ENCODE peak calls at places on chromosomes 1 and 21, in ten cellular contexts. One of them, this sample, is unnamed.

GRCh38 chr1:205262706-205263105 is 35.0 kb downstream of the TMCC2 start:
- DNase-seq in GM23338: no peak
- DNase-seq in fibroblast of lung: peak; percentile 60
- DNase-seq in AG04450: no peak
- DNase-seq in tibial artery: no peak
- DNase-seq in pancreas: no peak
- DNase-seq in stomach: no peak
- DNase-seq in heart left ventricle: no peak
- DNase-seq in upper lobe of right lung: no peak
- DNase-seq in A549: no peak
- DNase-seq in this sample: no peak

GRCh38 chr1:203158967-203159665 is 16.5 kb downstream of the MYBPH start:
- DNase-seq in GM23338: no peak
- DNase-seq in fibroblast of lung: no peak
- DNase-seq in AG04450: no peak
- DNase-seq in tibial artery: no peak
- DNase-seq in pancreas: no peak
- DNase-seq in stomach: no peak
- DNase-seq in heart left ventricle: no peak
- DNase-seq in upper lobe of right lung: no peak
- DNase-seq in A549: no peak
- DNase-seq in this sample: no peak

GRCh38 chr1:159177273-159177907 is 6.0 kb downstream of the CADM3 start:
- DNase-seq in GM23338: peak; percentile 94
- DNase-seq in fibroblast of lung: peak; percentile 64
- DNase-seq in AG04450: peak; percentile 16
- DNase-seq in tibial artery: no peak
- DNase-seq in pancreas: no peak
- DNase-seq in stomach: peak; percentile 41
- DNase-seq in heart left ventricle: no peak
- DNase-seq in upper lobe of right lung: no peak
- DNase-seq in A549: peak; percentile 60
- DNase-seq in this sample: no peak

GRCh38 chr1:22351757-22352080 is 99.9 kb upstream of the ZBTB40 start:
- DNase-seq in GM23338: peak; percentile 43
- DNase-seq in fibroblast of lung: no peak
- DNase-seq in AG04450: no peak
- DNase-seq in tibial artery: no peak
- DNase-seq in pancreas: no peak
- DNase-seq in stomach: no peak
- DNase-seq in heart left ventricle: no peak
- DNase-seq in upper lobe of right lung: no peak
- DNase-seq in A549: no peak
- DNase-seq in this sample: no peak

GRCh38 chr1:92907949-92908684 is 53.1 kb downstream of the DIPK1A start:
- DNase-seq in GM23338: no peak
- DNase-seq in fibroblast of lung: peak; percentile 47
- DNase-seq in AG04450: no peak
- DNase-seq in tibial artery: no peak
- DNase-seq in pancreas: no peak
- DNase-seq in stomach: no peak
- DNase-seq in heart left ventricle: no peak
- DNase-seq in upper lobe of right lung: no peak
- DNase-seq in A549: no peak
- DNase-seq in this sample: no peak

GRCh38 chr1:201675143-201675542 is 136.2 kb downstream of the NAV1 start:
- DNase-seq in GM23338: no peak
- DNase-seq in fibroblast of lung: no peak
- DNase-seq in AG04450: no peak
- DNase-seq in tibial artery: no peak
- DNase-seq in pancreas: no peak
- DNase-seq in stomach: peak; percentile 31
- DNase-seq in heart left ventricle: peak; percentile 70
- DNase-seq in upper lobe of right lung: no peak
- DNase-seq in A549: no peak
- DNase-seq in this sample: no peak

GRCh38 chr1:203671047-203671446 is 44.4 kb downstream of the ATP2B4 start:
- DNase-seq in GM23338: no peak
- DNase-seq in fibroblast of lung: peak; percentile 78
- DNase-seq in AG04450: no peak
- DNase-seq in tibial artery: no peak
- DNase-seq in pancreas: no peak
- DNase-seq in stomach: no peak
- DNase-seq in heart left ventricle: no peak
- DNase-seq in upper lobe of right lung: no peak
- DNase-seq in A549: no peak
- DNase-seq in this sample: no peak

GRCh38 chr21:34029724-34030528 is 43.5 kb upstream of the MRPS6 start:
- DNase-seq in GM23338: peak; percentile 95
- DNase-seq in fibroblast of lung: peak; percentile 89
- DNase-seq in AG04450: peak; percentile 16
- DNase-seq in tibial artery: no peak
- DNase-seq in pancreas: no peak
- DNase-seq in stomach: peak; percentile 33
- DNase-seq in heart left ventricle: peak; percentile 50
- DNase-seq in upper lobe of right lung: no peak
- DNase-seq in A549: peak; percentile 84
- DNase-seq in this sample: no peak

GRCh38 chr1:41046347-41046775 is 24.8 kb upstream of the SLFNL1 start:
- DNase-seq in GM23338: no peak
- DNase-seq in fibroblast of lung: no peak
- DNase-seq in AG04450: no peak
- DNase-seq in tibial artery: no peak
- DNase-seq in pancreas: no peak
- DNase-seq in stomach: peak; percentile 76
- DNase-seq in heart left ventricle: no peak
- DNase-seq in upper lobe of right lung: peak; percentile 69
- DNase-seq in A549: no peak
- DNase-seq in this sample: no peak

GRCh38 chr1:236280438-236281285 is 1.1 kb downstream of the ERO1B start:
- DNase-seq in GM23338: peak; percentile 45
- DNase-seq in fibroblast of lung: no peak
- DNase-seq in AG04450: no peak
- DNase-seq in tibial artery: peak; percentile 66
- DNase-seq in pancreas: peak; percentile 43
- DNase-seq in stomach: no peak
- DNase-seq in heart left ventricle: no peak
- DNase-seq in upper lobe of right lung: no peak
- DNase-seq in A549: no peak
- DNase-seq in this sample: no peak

GRCh38 chr21:35512321-35512720 is 463.2 kb upstream of the RUNX1 start:
- DNase-seq in GM23338: no peak
- DNase-seq in fibroblast of lung: no peak
- DNase-seq in AG04450: no peak
- DNase-seq in tibial artery: no peak
- DNase-seq in pancreas: no peak
- DNase-seq in stomach: no peak
- DNase-seq in heart left ventricle: no peak
- DNase-seq in upper lobe of right lung: no peak
- DNase-seq in A549: no peak
- DNase-seq in this sample: peak; percentile 62

GRCh38 chr1:81617308-81618027 is 183.3 kb upstream of the ADGRL2 start:
- DNase-seq in GM23338: peak; percentile 18
- DNase-seq in fibroblast of lung: no peak
- DNase-seq in AG04450: no peak
- DNase-seq in tibial artery: no peak
- DNase-seq in pancreas: no peak
- DNase-seq in stomach: no peak
- DNase-seq in heart left ventricle: no peak
- DNase-seq in upper lobe of right lung: no peak
- DNase-seq in A549: no peak
- DNase-seq in this sample: peak; percentile 10
- TF ChIP-seq CTCF in GM23338: no peak
- TF ChIP-seq CTCF in fibroblast of lung: no peak
- TF ChIP-seq CTCF in AG04450: no peak
- TF ChIP-seq CTCF in tibial artery: no peak
- TF ChIP-seq CTCF in pancreas: no peak
- TF ChIP-seq CTCF in stomach: no peak
- TF ChIP-seq CTCF in heart left ventricle: no peak
- TF ChIP-seq CTCF in upper lobe of right lung: no peak
- TF ChIP-seq CTCF in A549: no peak
- TF ChIP-seq CTCF in this sample: no peak

DNA sequence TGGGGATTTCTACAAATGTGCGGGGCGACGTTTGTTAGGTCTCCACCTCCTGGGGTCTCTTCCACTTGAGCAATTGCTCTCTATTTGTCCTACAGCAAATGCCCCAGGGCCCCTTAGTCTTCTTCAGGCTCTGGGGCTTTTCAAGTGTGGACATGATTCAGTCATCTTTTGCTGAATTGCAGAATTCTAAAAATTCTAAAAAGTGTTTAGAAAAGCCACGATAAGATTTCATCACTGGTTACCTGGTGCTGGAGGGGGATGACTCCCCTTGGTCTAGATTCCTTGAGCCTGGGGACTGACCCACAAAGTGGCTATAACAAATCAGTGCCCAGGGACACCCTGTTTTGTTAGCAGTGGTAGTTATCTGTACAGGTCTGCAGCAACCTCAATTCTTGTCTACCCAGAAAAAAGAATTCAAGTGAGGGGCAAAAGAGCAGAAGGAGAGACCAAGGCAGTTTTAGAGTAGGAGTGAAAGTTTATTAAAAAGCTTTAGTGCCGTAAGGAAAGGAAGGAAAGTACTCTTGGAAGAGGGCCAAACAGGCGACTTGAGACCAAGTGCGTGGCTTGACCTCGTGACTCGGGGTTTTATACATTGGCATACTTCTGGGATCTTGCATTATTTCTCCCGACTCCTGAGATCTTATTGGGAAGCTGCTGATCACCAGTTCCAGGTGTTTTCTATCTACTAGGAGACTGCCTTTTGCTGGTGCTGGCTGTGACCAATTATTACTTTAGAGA is 25.2 kb downstream of the PROK1 start:
- DNase-seq in GM23338: no peak
- DNase-seq in fibroblast of lung: no peak
- DNase-seq in AG04450: no peak
- DNase-seq in tibial artery: no peak
- DNase-seq in pancreas: no peak
- DNase-seq in stomach: no peak
- DNase-seq in heart left ventricle: no peak
- DNase-seq in upper lobe of right lung: no peak
- DNase-seq in A549: no peak
- DNase-seq in this sample: no peak
- H3K4me3 ChIP-seq in GM23338: no peak overlapping the region
- H3K4me3 ChIP-seq in fibroblast of lung: no peak overlapping the region
- H3K4me3 ChIP-seq in AG04450: no peak overlapping the region
- H3K4me3 ChIP-seq in tibial artery: no peak overlapping the region
- H3K4me3 ChIP-seq in pancreas: no peak overlapping the region
- H3K4me3 ChIP-seq in stomach: no peak overlapping the region
- H3K4me3 ChIP-seq in heart left ventricle: no peak overlapping the region
- H3K4me3 ChIP-seq in upper lobe of right lung: no peak overlapping the region
- H3K4me3 ChIP-seq in A549: no peak overlapping the region
- H3K4me3 ChIP-seq in this sample: no peak overlapping the region

GRCh38 chr1:206880310-206880709 is 14.9 kb downstream of the IL20 start:
- DNase-seq in GM23338: no peak
- DNase-seq in fibroblast of lung: no peak
- DNase-seq in AG04450: no peak
- DNase-seq in tibial artery: no peak
- DNase-seq in pancreas: no peak
- DNase-seq in stomach: no peak
- DNase-seq in heart left ventricle: no peak
- DNase-seq in upper lobe of right lung: no peak
- DNase-seq in A549: no peak
- DNase-seq in this sample: no peak

GRCh38 chr1:206875752-206876380 is 10.4 kb downstream of the IL20 start:
- DNase-seq in GM23338: no peak
- DNase-seq in fibroblast of lung: no peak
- DNase-seq in AG04450: no peak
- DNase-seq in tibial artery: no peak
- DNase-seq in pancreas: no peak
- DNase-seq in stomach: no peak
- DNase-seq in heart left ventricle: no peak
- DNase-seq in upper lobe of right lung: no peak
- DNase-seq in A549: no peak
- DNase-seq in this sample: no peak

GRCh38 chr1:206882555-206882954 is 14.7 kb upstream of the IL24 start:
- DNase-seq in GM23338: peak; percentile 15
- DNase-seq in fibroblast of lung: no peak
- DNase-seq in AG04450: no peak
- DNase-seq in tibial artery: no peak
- DNase-seq in pancreas: no peak
- DNase-seq in stomach: no peak
- DNase-seq in heart left ventricle: no peak
- DNase-seq in upper lobe of right lung: no peak
- DNase-seq in A549: no peak
- DNase-seq in this sample: no peak

GRCh38 chr1:206883160-206883559 is 14.1 kb upstream of the IL24 start:
- DNase-seq in GM23338: no peak
- DNase-seq in fibroblast of lung: no peak
- DNase-seq in AG04450: no peak
- DNase-seq in tibial artery: no peak
- DNase-seq in pancreas: no peak
- DNase-seq in stomach: no peak
- DNase-seq in heart left ventricle: no peak
- DNase-seq in upper lobe of right lung: no peak
- DNase-seq in A549: no peak
- DNase-seq in this sample: no peak

DNA sequence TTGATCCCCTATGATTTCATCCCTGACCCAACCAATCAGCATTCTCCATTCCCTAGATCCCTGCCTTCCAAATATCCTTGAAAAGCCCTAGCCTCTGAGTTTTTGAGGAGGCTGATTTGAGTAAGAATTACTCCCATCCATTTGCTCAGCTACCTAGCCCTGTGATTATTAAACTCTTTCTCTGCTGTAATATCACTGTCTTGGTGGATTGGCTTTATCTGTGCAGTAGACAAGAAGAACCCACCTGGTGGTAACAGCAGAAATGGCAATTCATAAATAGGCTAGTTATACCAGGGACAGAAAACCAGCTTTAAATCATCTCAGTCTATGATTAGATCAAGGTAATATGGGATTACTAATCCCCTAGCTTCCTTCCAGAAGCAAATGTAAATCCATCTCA is 13.0 kb downstream of the IL20 start:
- DNase-seq in GM23338: peak; percentile 38
- DNase-seq in fibroblast of lung: no peak
- DNase-seq in AG04450: no peak
- DNase-seq in tibial artery: no peak
- DNase-seq in pancreas: no peak
- DNase-seq in stomach: no peak
- DNase-seq in heart left ventricle: no peak
- DNase-seq in upper lobe of right lung: no peak
- DNase-seq in A549: peak; percentile 27
- DNase-seq in this sample: no peak
- TF ChIP-seq CTCF in GM23338: peak; percentile 23
- TF ChIP-seq CTCF in fibroblast of lung: no peak
- TF ChIP-seq CTCF in AG04450: no peak
- TF ChIP-seq CTCF in tibial artery: no peak
- TF ChIP-seq CTCF in pancreas: no peak
- TF ChIP-seq CTCF in stomach: no peak
- TF ChIP-seq CTCF in heart left ventricle: no peak
- TF ChIP-seq CTCF in upper lobe of right lung: no peak
- TF ChIP-seq CTCF in A549: no peak
- TF ChIP-seq CTCF in this sample: no peak

DNA sequence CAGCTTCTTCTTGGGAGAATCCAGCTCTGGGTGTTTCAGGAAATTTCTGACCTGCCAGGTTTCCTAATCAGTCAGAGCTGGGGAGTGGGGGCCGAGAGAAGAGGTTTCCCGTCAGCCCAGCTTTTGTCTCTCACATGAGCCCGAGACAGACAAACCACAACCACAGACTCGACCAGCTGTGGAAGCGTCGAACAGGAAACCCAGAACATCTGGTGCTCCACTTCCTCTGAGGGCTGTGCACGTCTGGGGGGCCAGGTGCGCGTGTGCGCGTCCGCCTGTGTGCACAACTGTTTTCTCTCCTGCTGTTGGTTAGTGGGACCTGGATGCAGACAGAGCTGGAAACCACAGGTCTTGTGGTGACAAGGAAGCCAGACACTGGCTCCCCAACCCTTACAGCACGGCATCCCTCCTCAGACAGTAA is 113.0 kb upstream of the SLC25A33 start:
- DNase-seq in GM23338: no peak
- DNase-seq in fibroblast of lung: peak; percentile 32
- DNase-seq in AG04450: no peak
- DNase-seq in tibial artery: no peak
- DNase-seq in pancreas: no peak
- DNase-seq in stomach: peak; percentile 50
- DNase-seq in heart left ventricle: no peak
- DNase-seq in upper lobe of right lung: no peak
- DNase-seq in A549: no peak
- DNase-seq in this sample: no peak
- H3K4me3 ChIP-seq in GM23338: no peak overlapping the region
- H3K4me3 ChIP-seq in fibroblast of lung: no peak overlapping the region
- H3K4me3 ChIP-seq in AG04450: no peak overlapping the region
- H3K4me3 ChIP-seq in tibial artery: no peak overlapping the region
- H3K4me3 ChIP-seq in pancreas: no peak overlapping the region
- H3K4me3 ChIP-seq in stomach: no peak overlapping the region
- H3K4me3 ChIP-seq in heart left ventricle: no peak overlapping the region
- H3K4me3 ChIP-seq in upper lobe of right lung: no peak overlapping the region
- H3K4me3 ChIP-seq in A549: no peak overlapping the region
- H3K4me3 ChIP-seq in this sample: no peak overlapping the region

This sample was measured in AG09309.